ENCODE peak calls at places on chromosomes 6 and 20, in seven cellular contexts. J is HFFc6, K is fibroblast of the aortic adventitia, N is nephron progenitor cell, L is colonic mucosa, B is WTC11, X is NB4. W is an unnamed sample.

GRCh38 chr6:44511126-44511525 is 123.6 kb downstream of the CDC5L start:
- DNase-seq in J (no peak), K (no peak), N (no peak), L (no peak), B (no peak), X (no peak), W (no peak)

GRCh38 chr6:45707188-45707587 is 308.5 kb downstream of the CLIC5 start:
- DNase-seq in J (no peak), K (no peak), N (no peak), L (no peak), B (no peak), X (no peak), W (no peak)

GRCh38 chr20:17790308-17790707 is 90.5 kb downstream of the BANF2 start:
- DNase-seq in J (no peak), K (no peak), N (no peak), L (no peak), B (no peak), X (no peak), W (no peak)

GRCh38 chr20:2538931-2539330 is 2.6 kb downstream of the TMC2 start:
- DNase-seq in J (no peak), K (no peak), N (no peak), L (no peak), B (no peak), X (no peak), W (no peak)

GRCh38 chr6:159062965-159063364 is 18.2 kb upstream of the TAGAP start:
- DNase-seq in J (no peak), K (no peak), N (no peak), L (no peak), B (no peak), X (peak; percentile 45), W (no peak)

GRCh38 chr20:13995841-13996240 is 525 bp downstream of the MACROD2 start:
- DNase-seq in J (no peak), K (no peak), N (peak; percentile 61), L (peak; percentile 62), B (peak; percentile 56), X (no peak), W (no peak)

GRCh38 chr20:63234693-63235398 is 859 bp upstream of the BIRC7 start:
- DNase-seq in J (no peak), K (no peak), N (peak; percentile 63), L (no peak), B (peak; percentile 82), X (no peak), W (no peak)

GRCh38 chr6:25601797-25602679 is 50.0 kb upstream of the SCGN start:
- DNase-seq in J (peak; percentile 40), K (peak; percentile 86), N (no peak), L (no peak), B (no peak), X (peak; percentile 61), W (no peak)

GRCh38 chr6:160048471-160048870 is 73.1 kb upstream of the SLC22A1 start:
- DNase-seq in J (no peak), K (no peak), N (no peak), L (no peak), B (no peak), X (no peak), W (no peak)

GRCh38 chr6:138404666-138405337 is 779 bp downstream of the HEBP2 start:
- DNase-seq in J (no peak), K (peak; percentile 23), N (peak; percentile 33), L (peak; percentile 53), B (peak; percentile 38), X (peak; percentile 62), W (peak; percentile 33)

GRCh38 chr20:47318027-47318595 is 38.4 kb downstream of the ZMYND8 start:
- DNase-seq in J (peak; percentile 46), K (peak; percentile 82), N (peak; percentile 6), L (peak; percentile 83), B (peak; percentile 37), X (peak; percentile 77), W (no peak)

GRCh38 chr6:155162682-155163081 is 101.1 kb upstream of the CLDN20 start:
- DNase-seq in J (no peak), K (peak; percentile 40), N (no peak), L (no peak), B (no peak), X (no peak), W (no peak)

GRCh38 chr6:157562997-157563396 is 182.0 kb downstream of the ZDHHC14 start:
- DNase-seq in J (no peak), K (no peak), N (no peak), L (peak; percentile 15), B (no peak), X (no peak), W (no peak)

GRCh38 chr6:135522975-135523692 is 25.6 kb upstream of the AHI1 start:
- DNase-seq in J (no peak), K (peak; percentile 60), N (no peak), L (no peak), B (no peak), X (no peak), W (no peak)

GRCh38 chr20:64093013-64093503 is 8.9 kb upstream of the LKAAEAR1 start:
- DNase-seq in J (no peak), K (no peak), N (no peak), L (no peak), B (no peak), X (no peak), W (no peak)

GRCh38 chr6:169828176-169828575 is 76.8 kb downstream of the ERMARD start:
- DNase-seq in J (no peak), K (no peak), N (no peak), L (peak; percentile 13), B (no peak), X (no peak), W (no peak)

GRCh38 chr20:53276143-53276542 is 304.0 kb downstream of the TSHZ2 start:
- DNase-seq in J (no peak), K (no peak), N (no peak), L (no peak), B (no peak), X (no peak), W (no peak)

GRCh38 chr6:116881236-116881635 is 4.2 kb downstream of the RFX6 start:
- DNase-seq in J (no peak), K (peak; percentile 4), N (no peak), L (no peak), B (no peak), X (no peak), W (no peak)

GRCh38 chr20:58127731-58128130 is 100.7 kb downstream of the ANKRD60 start:
- DNase-seq in J (peak; percentile 25), K (peak; percentile 46), N (no peak), L (no peak), B (no peak), X (no peak), W (no peak)

GRCh38 chr6:120844084-120844483 is 490.2 kb downstream of the TBC1D32 start:
- DNase-seq in J (no peak), K (no peak), N (no peak), L (no peak), B (no peak), X (no peak), W (no peak)

GRCh38 chr6:137873273-137873762 is 6.3 kb downstream of the TNFAIP3 start:
- DNase-seq in J (peak; percentile 54), K (peak; percentile 99), N (no peak), L (peak; percentile 92), B (no peak), X (peak; percentile 86), W (peak; percentile 50)

GRCh38 chr6:5201271-5201670 is 59.5 kb downstream of the LYRM4 start:
- DNase-seq in J (no peak), K (peak; percentile 23), N (no peak), L (no peak), B (no peak), X (no peak), W (no peak)

GRCh38 chr6:122610690-122611455 is 668 bp downstream of the PKIB start:
- DNase-seq in J (no peak), K (peak; percentile 9), N (peak; percentile 55), L (peak; percentile 69), B (peak; percentile 66), X (no peak), W (no peak)

GRCh38 chr20:33444797-33445560 is 1.4 kb upstream of the SNTA1 start:
- DNase-seq in J (no peak), K (no peak), N (no peak), L (peak; percentile 32), B (peak; percentile 27), X (peak; percentile 26), W (no peak)
- TF ChIP-seq CTCF in J (peak; percentile 54), K (peak; percentile 24), N (no peak), L (no peak), B (no peak), X (no peak), W (no peak)

GRCh38 chr6:36042618-36043260 is 15.1 kb downstream of the MAPK14 start:
- DNase-seq in J (no peak), K (no peak), N (no peak), L (no peak), B (no peak), X (no peak), W (no peak)
- TF ChIP-seq CTCF in J (no peak), K (no peak), N (no peak), L (no peak), B (no peak), X (no peak), W (no peak)

GRCh38 chr20:59439243-59439642 is 138.8 kb downstream of the EDN3 start:
- DNase-seq in J (no peak), K (no peak), N (no peak), L (no peak), B (peak; percentile 19), X (no peak), W (no peak)
- TF ChIP-seq CTCF in J (no peak), K (no peak), N (no peak), L (no peak), B (no peak), X (no peak), W (no peak)

GRCh38 chr20:49961413-49961812 is 21.4 kb upstream of the SNAI1 start:
- DNase-seq in J (no peak), K (no peak), N (no peak), L (no peak), B (no peak), X (no peak), W (no peak)

GRCh38 chr20:49969234-49969633 is 13.5 kb upstream of the SNAI1 start:
- DNase-seq in J (no peak), K (no peak), N (no peak), L (no peak), B (no peak), X (no peak), W (no peak)

GRCh38 chr20:49965781-49966304 is 16.9 kb upstream of the SNAI1 start:
- DNase-seq in J (no peak), K (no peak), N (no peak), L (no peak), B (no peak), X (peak; percentile 33), W (no peak)

GRCh38 chr20:49969946-49970345 is 12.8 kb upstream of the SNAI1 start:
- DNase-seq in J (no peak), K (no peak), N (no peak), L (no peak), B (no peak), X (no peak), W (no peak)

DNA sequence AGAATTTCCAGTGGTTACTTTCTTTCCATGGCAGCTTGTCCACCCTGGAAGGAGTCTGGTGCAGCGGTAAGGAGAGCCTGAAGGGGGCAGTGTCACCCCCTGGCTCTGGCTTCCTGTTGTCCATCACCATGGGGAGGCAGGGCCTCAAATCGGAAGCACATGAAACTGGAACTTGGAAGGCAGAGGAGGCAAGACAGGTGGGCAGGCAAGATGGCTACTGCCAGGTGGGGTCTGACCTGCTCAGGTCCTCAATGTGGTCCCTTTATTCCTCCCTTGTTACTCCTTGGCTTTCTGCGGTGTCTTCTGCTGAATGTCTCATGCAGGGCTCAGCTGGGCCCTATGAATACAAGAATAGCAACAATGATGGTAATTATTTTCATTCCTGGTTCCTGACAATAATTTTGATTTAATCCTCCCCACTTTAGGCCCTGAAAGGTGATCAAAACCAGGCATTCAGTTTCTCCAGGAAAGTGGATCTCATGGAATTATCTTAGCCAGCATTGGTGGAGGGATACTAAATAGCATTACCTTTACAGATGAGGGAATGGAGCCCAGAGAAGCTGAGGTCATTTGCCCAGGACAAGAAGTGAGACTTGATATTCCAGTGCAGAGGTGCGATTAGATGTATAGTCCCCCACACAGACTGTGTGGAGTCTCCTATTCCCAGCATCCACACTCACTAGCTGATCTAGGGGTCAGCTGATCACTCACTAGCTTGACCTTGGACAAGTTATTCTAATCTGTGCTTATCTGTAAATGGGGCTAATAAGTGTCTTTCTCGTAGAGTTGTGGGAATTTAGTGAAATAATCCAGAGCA is 17.6 kb upstream of the SNAI1 start:
- DNase-seq in J (no peak), K (peak; percentile 16), N (peak; percentile 59), L (peak; percentile 54), B (peak; percentile 81), X (peak; percentile 69), W (no peak)
- TF ChIP-seq CTCF in J (peak; percentile 78), K (peak; percentile 60), N (peak; percentile 68), L (peak; percentile 46), B (peak; percentile 62), X (peak; percentile 89), W (no peak)

W was measured in activated B cell treated with CpG ODN at 0.5 μM for 24 hours.